ENCODE peak calls at places on chromosomes 4 and X, in nine cellular contexts. T is WTC11; B is left kidney; Z is MCF 10A; A is T-helper 1 cell; C is CD8-positive, alpha-beta memory T cell; V is caudate nucleus; J is osteocyte; N is EL. K is an unnamed sample.
A peak's percentile ranks its signal among the peaks of the same experiment; 100 is the strongest.

GRCh38 chr4:150117629-150118028 is 39.4 kb downstream of the DCLK2 start:
- DNase-seq in J (no peak), A (no peak), B (no peak), Z (no peak), T (no peak), V (no peak), C (no peak), N (no peak), K (no peak)

GRCh38 chrX:107662824-107663223 is 34.5 kb downstream of the PRPS1 start:
- DNase-seq in Z (no peak), J (no peak), V (no peak), N (no peak), A (no peak), C (no peak), T (no peak), B (no peak), K (no peak)

GRCh38 chrX:67094061-67094460 is 449.8 kb upstream of the AR start:
- DNase-seq in C (no peak), T (peak; percentile 18), A (no peak), V (no peak), J (no peak), N (no peak), B (no peak), Z (no peak), K (no peak)

GRCh38 chr4:23789765-23790164 is 100.1 kb downstream of the PPARGC1A start:
- DNase-seq in B (peak; percentile 76), J (peak; percentile 88), C (no peak), V (no peak), A (no peak), N (peak; percentile 83), Z (peak; percentile 81), T (no peak), K (no peak)

GRCh38 chr4:151801547-151802516 is 41.0 kb upstream of the GATB start:
- DNase-seq in B (peak; percentile 51), N (peak; percentile 71), Z (peak; percentile 67), C (peak; percentile 40), A (peak; percentile 44), V (no peak), T (peak; percentile 72), J (no peak), K (no peak)

GRCh38 chr4:180098601-180099000 is 2144.6 kb upstream of the TENM3 start:
- DNase-seq in C (no peak), V (no peak), N (no peak), B (no peak), T (no peak), Z (no peak), J (no peak), A (no peak), K (no peak)

GRCh38 chr4:35399912-35400311 is 844.4 kb downstream of the ARAP2 start:
- DNase-seq in N (no peak), V (no peak), T (no peak), B (no peak), A (no peak), Z (no peak), J (no peak), C (no peak), K (no peak)

GRCh38 chr4:23857353-23857752 is 32.5 kb downstream of the PPARGC1A start:
- DNase-seq in A (no peak), N (no peak), T (no peak), V (no peak), C (no peak), J (no peak), B (peak; percentile 22), Z (peak; percentile 24), K (no peak)

GRCh38 chr4:55545133-55545532 is 1.6 kb downstream of the CLOCK start:
- DNase-seq in N (peak; percentile 46), C (no peak), A (no peak), B (peak; percentile 59), T (no peak), V (no peak), Z (peak; percentile 52), J (no peak), K (no peak)

GRCh38 chr4:124121511-124121934 is 591.0 kb downstream of the ANKRD50 start:
- DNase-seq in T (no peak), C (no peak), V (no peak), J (no peak), B (no peak), N (peak; percentile 38), A (no peak), Z (peak; percentile 95), K (no peak)

GRCh38 chrX:40173662-40174593 is 76.2 kb upstream of the BCOR start:
- DNase-seq in V (peak; percentile 13), Z (peak; percentile 65), T (peak; percentile 38), B (peak; percentile 75), N (peak; percentile 26), J (no peak), A (no peak), C (peak; percentile 28), K (no peak)

GRCh38 chr4:94536049-94536448 is 84.3 kb downstream of the PDLIM5 start:
- DNase-seq in N (no peak), A (no peak), J (no peak), V (no peak), T (no peak), C (no peak), B (no peak), Z (no peak), K (no peak)

GRCh38 chr4:70705146-70705855 is 16.5 kb upstream of the RUFY3 start:
- DNase-seq in B (peak; percentile 87), Z (peak; percentile 74), N (peak; percentile 85), C (peak; percentile 71), V (peak; percentile 31), J (peak; percentile 88), A (peak; percentile 64), T (peak; percentile 78), K (peak; percentile 80)

K was measured in type B pancreatic cell.